ENCODE peak calls at places on chromosomes 2 and 18, in ten cellular contexts. One of them, this sample, is unnamed.

GRCh38 chr18:48884306-48885235 is 66.2 kb downstream of the SMAD7 start:
- DNase-seq in tibial artery: peak
- DNase-seq in NCI-H2107: no peak
- DNase-seq in activated naive CD4-positive, alpha-beta T cell treated with anti-CD3 and anti-CD28 coated beads, Interleukin-2, amount 10 ng/mL, durations not matched to agents 7 days and 5 days: no peak
- DNase-seq in pulmonary artery endothelial cell: no peak
- DNase-seq in transverse colon: no peak
- DNase-seq in HT1080: no peak
- DNase-seq in vagina: no peak
- DNase-seq in HFFc6: no peak
- DNase-seq in epithelial cell of esophagus: no peak
- DNase-seq in this sample: no peak

GRCh38 chr2:73933194-73933593 is 6.5 kb downstream of the DGUOK start:
- DNase-seq in tibial artery: no peak
- DNase-seq in NCI-H2107: peak
- DNase-seq in activated naive CD4-positive, alpha-beta T cell treated with anti-CD3 and anti-CD28 coated beads, Interleukin-2, amount 10 ng/mL, durations not matched to agents 7 days and 5 days: no peak
- DNase-seq in pulmonary artery endothelial cell: no peak
- DNase-seq in transverse colon: no peak
- DNase-seq in HT1080: no peak
- DNase-seq in vagina: no peak
- DNase-seq in HFFc6: no peak
- DNase-seq in epithelial cell of esophagus: peak
- DNase-seq in this sample: no peak

GRCh38 chr18:6054443-6054842 is 159.1 kb upstream of the TMEM200C start:
- DNase-seq in tibial artery: no peak
- DNase-seq in NCI-H2107: no peak
- DNase-seq in activated naive CD4-positive, alpha-beta T cell treated with anti-CD3 and anti-CD28 coated beads, Interleukin-2, amount 10 ng/mL, durations not matched to agents 7 days and 5 days: no peak
- DNase-seq in pulmonary artery endothelial cell: no peak
- DNase-seq in transverse colon: no peak
- DNase-seq in HT1080: no peak
- DNase-seq in vagina: no peak
- DNase-seq in HFFc6: no peak
- DNase-seq in epithelial cell of esophagus: no peak
- DNase-seq in this sample: no peak

GRCh38 chr2:36780231-36780808 is 83.8 kb downstream of the VIT start:
- DNase-seq in tibial artery: no peak
- DNase-seq in NCI-H2107: no peak
- DNase-seq in activated naive CD4-positive, alpha-beta T cell treated with anti-CD3 and anti-CD28 coated beads, Interleukin-2, amount 10 ng/mL, durations not matched to agents 7 days and 5 days: no peak
- DNase-seq in pulmonary artery endothelial cell: no peak
- DNase-seq in transverse colon: no peak
- DNase-seq in HT1080: peak
- DNase-seq in vagina: no peak
- DNase-seq in HFFc6: peak
- DNase-seq in epithelial cell of esophagus: peak
- DNase-seq in this sample: no peak

GRCh38 chr2:143489135-143489534 is 359.9 kb downstream of the ARHGAP15 start:
- DNase-seq in tibial artery: no peak
- DNase-seq in NCI-H2107: no peak
- DNase-seq in activated naive CD4-positive, alpha-beta T cell treated with anti-CD3 and anti-CD28 coated beads, Interleukin-2, amount 10 ng/mL, durations not matched to agents 7 days and 5 days: no peak
- DNase-seq in pulmonary artery endothelial cell: peak
- DNase-seq in transverse colon: no peak
- DNase-seq in HT1080: peak
- DNase-seq in vagina: no peak
- DNase-seq in HFFc6: peak
- DNase-seq in epithelial cell of esophagus: peak
- DNase-seq in this sample: no peak

GRCh38 chr2:177909962-177910361 is 162.6 kb downstream of the PDE11A start:
- DNase-seq in tibial artery: no peak
- DNase-seq in NCI-H2107: no peak
- DNase-seq in activated naive CD4-positive, alpha-beta T cell treated with anti-CD3 and anti-CD28 coated beads, Interleukin-2, amount 10 ng/mL, durations not matched to agents 7 days and 5 days: no peak
- DNase-seq in pulmonary artery endothelial cell: no peak
- DNase-seq in transverse colon: no peak
- DNase-seq in HT1080: peak
- DNase-seq in vagina: no peak
- DNase-seq in HFFc6: no peak
- DNase-seq in epithelial cell of esophagus: peak
- DNase-seq in this sample: no peak

GRCh38 chr2:111905990-111906735 is 7.8 kb downstream of the MERTK start:
- DNase-seq in tibial artery: no peak
- DNase-seq in NCI-H2107: no peak
- DNase-seq in activated naive CD4-positive, alpha-beta T cell treated with anti-CD3 and anti-CD28 coated beads, Interleukin-2, amount 10 ng/mL, durations not matched to agents 7 days and 5 days: no peak
- DNase-seq in pulmonary artery endothelial cell: no peak
- DNase-seq in transverse colon: peak
- DNase-seq in HT1080: no peak
- DNase-seq in vagina: no peak
- DNase-seq in HFFc6: no peak
- DNase-seq in epithelial cell of esophagus: peak
- DNase-seq in this sample: no peak

GRCh38 chr2:66414896-66415295 is 20.0 kb upstream of the MEIS1 start:
- DNase-seq in tibial artery: no peak
- DNase-seq in NCI-H2107: no peak
- DNase-seq in activated naive CD4-positive, alpha-beta T cell treated with anti-CD3 and anti-CD28 coated beads, Interleukin-2, amount 10 ng/mL, durations not matched to agents 7 days and 5 days: no peak
- DNase-seq in pulmonary artery endothelial cell: no peak
- DNase-seq in transverse colon: no peak
- DNase-seq in HT1080: no peak
- DNase-seq in vagina: no peak
- DNase-seq in HFFc6: no peak
- DNase-seq in epithelial cell of esophagus: no peak
- DNase-seq in this sample: no peak

GRCh38 chr2:60570281-60570680 is 16.8 kb upstream of the BCL11A start:
- DNase-seq in tibial artery: no peak
- DNase-seq in NCI-H2107: no peak
- DNase-seq in activated naive CD4-positive, alpha-beta T cell treated with anti-CD3 and anti-CD28 coated beads, Interleukin-2, amount 10 ng/mL, durations not matched to agents 7 days and 5 days: no peak
- DNase-seq in pulmonary artery endothelial cell: no peak
- DNase-seq in transverse colon: no peak
- DNase-seq in HT1080: no peak
- DNase-seq in vagina: no peak
- DNase-seq in HFFc6: no peak
- DNase-seq in epithelial cell of esophagus: peak
- DNase-seq in this sample: no peak

GRCh38 chr2:12051831-12052230 is 305.4 kb downstream of the LPIN1 start:
- DNase-seq in tibial artery: no peak
- DNase-seq in NCI-H2107: no peak
- DNase-seq in activated naive CD4-positive, alpha-beta T cell treated with anti-CD3 and anti-CD28 coated beads, Interleukin-2, amount 10 ng/mL, durations not matched to agents 7 days and 5 days: no peak
- DNase-seq in pulmonary artery endothelial cell: no peak
- DNase-seq in transverse colon: no peak
- DNase-seq in HT1080: peak
- DNase-seq in vagina: no peak
- DNase-seq in HFFc6: peak
- DNase-seq in epithelial cell of esophagus: peak
- DNase-seq in this sample: no peak

GRCh38 chr2:237561221-237561620 is 5.2 kb upstream of the PRLH start:
- DNase-seq in tibial artery: no peak
- DNase-seq in NCI-H2107: no peak
- DNase-seq in activated naive CD4-positive, alpha-beta T cell treated with anti-CD3 and anti-CD28 coated beads, Interleukin-2, amount 10 ng/mL, durations not matched to agents 7 days and 5 days: no peak
- DNase-seq in pulmonary artery endothelial cell: no peak
- DNase-seq in transverse colon: no peak
- DNase-seq in HT1080: no peak
- DNase-seq in vagina: no peak
- DNase-seq in HFFc6: no peak
- DNase-seq in epithelial cell of esophagus: no peak
- DNase-seq in this sample: no peak

GRCh38 chr2:38713311-38713710 is 37.9 kb downstream of the SRSF7 start:
- DNase-seq in tibial artery: peak
- DNase-seq in NCI-H2107: no peak
- DNase-seq in activated naive CD4-positive, alpha-beta T cell treated with anti-CD3 and anti-CD28 coated beads, Interleukin-2, amount 10 ng/mL, durations not matched to agents 7 days and 5 days: no peak
- DNase-seq in pulmonary artery endothelial cell: no peak
- DNase-seq in transverse colon: no peak
- DNase-seq in HT1080: no peak
- DNase-seq in vagina: no peak
- DNase-seq in HFFc6: no peak
- DNase-seq in epithelial cell of esophagus: no peak
- DNase-seq in this sample: no peak

GRCh38 chr18:47794725-47795447 is 135.6 kb downstream of the SMAD2 start:
- DNase-seq in tibial artery: no peak
- DNase-seq in NCI-H2107: no peak
- DNase-seq in activated naive CD4-positive, alpha-beta T cell treated with anti-CD3 and anti-CD28 coated beads, Interleukin-2, amount 10 ng/mL, durations not matched to agents 7 days and 5 days: no peak
- DNase-seq in pulmonary artery endothelial cell: no peak
- DNase-seq in transverse colon: no peak
- DNase-seq in HT1080: no peak
- DNase-seq in vagina: no peak
- DNase-seq in HFFc6: no peak
- DNase-seq in epithelial cell of esophagus: no peak
- DNase-seq in this sample: no peak

GRCh38 chr2:205766765-205767359 is 84.6 kb downstream of the NRP2 start:
- DNase-seq in tibial artery: peak
- DNase-seq in NCI-H2107: no peak
- DNase-seq in activated naive CD4-positive, alpha-beta T cell treated with anti-CD3 and anti-CD28 coated beads, Interleukin-2, amount 10 ng/mL, durations not matched to agents 7 days and 5 days: peak
- DNase-seq in pulmonary artery endothelial cell: no peak
- DNase-seq in transverse colon: peak
- DNase-seq in HT1080: peak
- DNase-seq in vagina: no peak
- DNase-seq in HFFc6: peak
- DNase-seq in epithelial cell of esophagus: peak
- DNase-seq in this sample: peak

GRCh38 chr18:67813380-67814028 is 297.0 kb upstream of the DSEL start:
- DNase-seq in tibial artery: no peak
- DNase-seq in NCI-H2107: no peak
- DNase-seq in activated naive CD4-positive, alpha-beta T cell treated with anti-CD3 and anti-CD28 coated beads, Interleukin-2, amount 10 ng/mL, durations not matched to agents 7 days and 5 days: no peak
- DNase-seq in pulmonary artery endothelial cell: no peak
- DNase-seq in transverse colon: no peak
- DNase-seq in HT1080: no peak
- DNase-seq in vagina: no peak
- DNase-seq in HFFc6: no peak
- DNase-seq in epithelial cell of esophagus: peak
- DNase-seq in this sample: no peak

GRCh38 chr18:21904856-21905255 is 164.3 kb downstream of the MIB1 start:
- DNase-seq in tibial artery: no peak
- DNase-seq in NCI-H2107: no peak
- DNase-seq in activated naive CD4-positive, alpha-beta T cell treated with anti-CD3 and anti-CD28 coated beads, Interleukin-2, amount 10 ng/mL, durations not matched to agents 7 days and 5 days: no peak
- DNase-seq in pulmonary artery endothelial cell: no peak
- DNase-seq in transverse colon: no peak
- DNase-seq in HT1080: no peak
- DNase-seq in vagina: no peak
- DNase-seq in HFFc6: no peak
- DNase-seq in epithelial cell of esophagus: no peak
- DNase-seq in this sample: no peak

GRCh38 chr2:226273440-226273839 is 526.2 kb downstream of the IRS1 start:
- DNase-seq in tibial artery: no peak
- DNase-seq in NCI-H2107: no peak
- DNase-seq in activated naive CD4-positive, alpha-beta T cell treated with anti-CD3 and anti-CD28 coated beads, Interleukin-2, amount 10 ng/mL, durations not matched to agents 7 days and 5 days: no peak
- DNase-seq in pulmonary artery endothelial cell: no peak
- DNase-seq in transverse colon: no peak
- DNase-seq in HT1080: no peak
- DNase-seq in vagina: no peak
- DNase-seq in HFFc6: no peak
- DNase-seq in epithelial cell of esophagus: no peak
- DNase-seq in this sample: no peak

GRCh38 chr18:58808349-58808748 is 56.3 kb upstream of the ZNF532 start:
- DNase-seq in tibial artery: no peak
- DNase-seq in NCI-H2107: no peak
- DNase-seq in activated naive CD4-positive, alpha-beta T cell treated with anti-CD3 and anti-CD28 coated beads, Interleukin-2, amount 10 ng/mL, durations not matched to agents 7 days and 5 days: no peak
- DNase-seq in pulmonary artery endothelial cell: no peak
- DNase-seq in transverse colon: no peak
- DNase-seq in HT1080: no peak
- DNase-seq in vagina: no peak
- DNase-seq in HFFc6: no peak
- DNase-seq in epithelial cell of esophagus: no peak
- DNase-seq in this sample: no peak

GRCh38 chr18:59233017-59233410 is 13.1 kb downstream of the GRP start:
- DNase-seq in tibial artery: no peak
- DNase-seq in NCI-H2107: no peak
- DNase-seq in activated naive CD4-positive, alpha-beta T cell treated with anti-CD3 and anti-CD28 coated beads, Interleukin-2, amount 10 ng/mL, durations not matched to agents 7 days and 5 days: no peak
- DNase-seq in pulmonary artery endothelial cell: no peak
- DNase-seq in transverse colon: no peak
- DNase-seq in HT1080: peak
- DNase-seq in vagina: no peak
- DNase-seq in HFFc6: peak
- DNase-seq in epithelial cell of esophagus: peak
- DNase-seq in this sample: no peak

GRCh38 chr2:139214806-139215205 is 434.6 kb upstream of the NXPH2 start:
- DNase-seq in tibial artery: no peak
- DNase-seq in NCI-H2107: no peak
- DNase-seq in activated naive CD4-positive, alpha-beta T cell treated with anti-CD3 and anti-CD28 coated beads, Interleukin-2, amount 10 ng/mL, durations not matched to agents 7 days and 5 days: no peak
- DNase-seq in pulmonary artery endothelial cell: no peak
- DNase-seq in transverse colon: no peak
- DNase-seq in HT1080: peak
- DNase-seq in vagina: no peak
- DNase-seq in HFFc6: no peak
- DNase-seq in epithelial cell of esophagus: peak
- DNase-seq in this sample: no peak

GRCh38 chr18:37456395-37456794 is 109.2 kb downstream of the CELF4 start:
- DNase-seq in tibial artery: no peak
- DNase-seq in NCI-H2107: no peak
- DNase-seq in activated naive CD4-positive, alpha-beta T cell treated with anti-CD3 and anti-CD28 coated beads, Interleukin-2, amount 10 ng/mL, durations not matched to agents 7 days and 5 days: no peak
- DNase-seq in pulmonary artery endothelial cell: no peak
- DNase-seq in transverse colon: no peak
- DNase-seq in HT1080: no peak
- DNase-seq in vagina: no peak
- DNase-seq in HFFc6: no peak
- DNase-seq in epithelial cell of esophagus: no peak
- DNase-seq in this sample: no peak

GRCh38 chr18:57900906-57901305 is 97.8 kb upstream of the ATP8B1 start:
- DNase-seq in tibial artery: no peak
- DNase-seq in NCI-H2107: no peak
- DNase-seq in activated naive CD4-positive, alpha-beta T cell treated with anti-CD3 and anti-CD28 coated beads, Interleukin-2, amount 10 ng/mL, durations not matched to agents 7 days and 5 days: no peak
- DNase-seq in pulmonary artery endothelial cell: no peak
- DNase-seq in transverse colon: no peak
- DNase-seq in HT1080: peak
- DNase-seq in vagina: no peak
- DNase-seq in HFFc6: no peak
- DNase-seq in epithelial cell of esophagus: no peak
- DNase-seq in this sample: no peak

GRCh38 chr2:152012697-152013096 is 86.1 kb downstream of the CACNB4 start:
- DNase-seq in tibial artery: no peak
- DNase-seq in NCI-H2107: no peak
- DNase-seq in activated naive CD4-positive, alpha-beta T cell treated with anti-CD3 and anti-CD28 coated beads, Interleukin-2, amount 10 ng/mL, durations not matched to agents 7 days and 5 days: no peak
- DNase-seq in pulmonary artery endothelial cell: no peak
- DNase-seq in transverse colon: no peak
- DNase-seq in HT1080: peak
- DNase-seq in vagina: no peak
- DNase-seq in HFFc6: peak
- DNase-seq in epithelial cell of esophagus: peak
- DNase-seq in this sample: no peak

GRCh38 chr2:237191693-237192076 is 106.0 kb downstream of the COPS8 start:
- DNase-seq in tibial artery: no peak
- DNase-seq in NCI-H2107: no peak
- DNase-seq in activated naive CD4-positive, alpha-beta T cell treated with anti-CD3 and anti-CD28 coated beads, Interleukin-2, amount 10 ng/mL, durations not matched to agents 7 days and 5 days: no peak
- DNase-seq in pulmonary artery endothelial cell: no peak
- DNase-seq in transverse colon: no peak
- DNase-seq in HT1080: no peak
- DNase-seq in vagina: no peak
- DNase-seq in HFFc6: no peak
- DNase-seq in epithelial cell of esophagus: no peak
- DNase-seq in this sample: no peak

GRCh38 chr2:142880275-142880674 is 2.8 kb downstream of the KYNU start:
- DNase-seq in tibial artery: no peak
- DNase-seq in NCI-H2107: no peak
- DNase-seq in activated naive CD4-positive, alpha-beta T cell treated with anti-CD3 and anti-CD28 coated beads, Interleukin-2, amount 10 ng/mL, durations not matched to agents 7 days and 5 days: no peak
- DNase-seq in pulmonary artery endothelial cell: no peak
- DNase-seq in transverse colon: no peak
- DNase-seq in HT1080: peak
- DNase-seq in vagina: no peak
- DNase-seq in HFFc6: peak
- DNase-seq in epithelial cell of esophagus: peak
- DNase-seq in this sample: no peak

GRCh38 chr18:74994502-74995403 is 214.2 kb downstream of the PTGR3 start:
- DNase-seq in tibial artery: peak
- DNase-seq in NCI-H2107: no peak
- DNase-seq in activated naive CD4-positive, alpha-beta T cell treated with anti-CD3 and anti-CD28 coated beads, Interleukin-2, amount 10 ng/mL, durations not matched to agents 7 days and 5 days: peak
- DNase-seq in pulmonary artery endothelial cell: no peak
- DNase-seq in transverse colon: peak
- DNase-seq in HT1080: peak
- DNase-seq in vagina: no peak
- DNase-seq in HFFc6: no peak
- DNase-seq in epithelial cell of esophagus: peak
- DNase-seq in this sample: no peak

GRCh38 chr18:67608909-67609308 is 92.4 kb upstream of the DSEL start:
- DNase-seq in tibial artery: no peak
- DNase-seq in NCI-H2107: no peak
- DNase-seq in activated naive CD4-positive, alpha-beta T cell treated with anti-CD3 and anti-CD28 coated beads, Interleukin-2, amount 10 ng/mL, durations not matched to agents 7 days and 5 days: no peak
- DNase-seq in pulmonary artery endothelial cell: no peak
- DNase-seq in transverse colon: no peak
- DNase-seq in HT1080: no peak
- DNase-seq in vagina: no peak
- DNase-seq in HFFc6: peak
- DNase-seq in epithelial cell of esophagus: no peak
- DNase-seq in this sample: no peak

GRCh38 chr2:128472789-128473174 is 154.1 kb upstream of the HS6ST1 start:
- DNase-seq in tibial artery: no peak
- DNase-seq in NCI-H2107: no peak
- DNase-seq in activated naive CD4-positive, alpha-beta T cell treated with anti-CD3 and anti-CD28 coated beads, Interleukin-2, amount 10 ng/mL, durations not matched to agents 7 days and 5 days: no peak
- DNase-seq in pulmonary artery endothelial cell: no peak
- DNase-seq in transverse colon: no peak
- DNase-seq in HT1080: no peak
- DNase-seq in vagina: no peak
- DNase-seq in HFFc6: no peak
- DNase-seq in epithelial cell of esophagus: no peak
- DNase-seq in this sample: no peak